ENCODE peak calls at places on chromosomes 12 and 14, in four cellular contexts. L, R, H and K are unnamed samples.

GRCh38 chr12:32896438-32897275 is at the start of gene PKP2:
- DNase-seq in L (peak; percentile 95), R (no peak), H (peak; percentile 95), K (no peak)

GRCh38 chr12:117514016-117514415 is 152.6 kb upstream of the NOS1 start:
- DNase-seq in L (no peak), H (no peak), R (no peak), K (no peak)

GRCh38 chr12:84599539-84599938 is 313.1 kb downstream of the SLC6A15 start:
- DNase-seq in R (peak; percentile 24), L (peak; percentile 77), H (no peak), K (no peak)

GRCh38 chr12:114869091-114869834 is 185.3 kb upstream of the TBX3 start:
- DNase-seq in H (no peak), R (peak; percentile 80), L (no peak), K (no peak)

GRCh38 chr12:56189918-56190694 is 823 bp upstream of the SMARCC2 start:
- DNase-seq in H (peak; percentile 93), L (peak; percentile 86), R (peak; percentile 90), K (peak; percentile 85)

GRCh38 chr14:78763746-78764145 is 593.6 kb downstream of the NRXN3 start:
- DNase-seq in R (no peak), H (no peak), L (no peak), K (no peak)

GRCh38 chr12:51907083-51907863 is at the start of gene ACVRL1:
- DNase-seq in L (no peak), R (peak; percentile 37), H (peak; percentile 73), K (no peak)

GRCh38 chr14:64717870-64718269 is 13.6 kb downstream of the PLEKHG3 start:
- DNase-seq in L (peak; percentile 72), R (no peak), H (peak; percentile 58), K (no peak)

DNA sequence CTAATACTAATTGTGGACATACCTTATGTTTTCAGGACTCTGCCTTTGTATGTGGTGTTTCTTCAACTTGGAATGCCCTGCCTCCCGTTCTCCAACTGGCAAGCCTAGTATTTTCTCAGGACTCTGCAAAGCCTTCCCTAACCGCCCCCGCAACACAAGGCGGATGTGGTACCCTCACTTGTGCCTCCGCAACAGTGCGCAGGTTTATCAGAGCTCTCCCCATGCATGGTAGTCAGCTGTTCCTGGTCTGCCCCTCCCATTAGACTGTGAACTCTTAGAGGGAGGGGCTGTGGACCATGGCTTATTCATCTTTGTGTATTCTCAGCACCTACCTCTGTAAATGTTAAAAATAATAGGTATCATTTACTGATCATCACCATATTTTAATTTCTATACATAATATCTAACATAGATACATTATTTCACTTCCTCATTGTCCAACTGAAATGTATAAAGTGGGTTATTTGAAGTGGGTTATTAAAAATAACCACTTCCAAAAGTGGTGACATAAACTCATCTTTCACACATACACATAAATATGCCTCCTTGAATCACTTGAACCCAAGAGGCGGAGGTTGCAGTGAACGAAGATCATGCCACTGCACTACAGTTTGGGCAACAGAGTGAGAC is 9.0 kb downstream of the LPAR5 start:
- DNase-seq in R (no peak), H (no peak), L (no peak), K (peak; percentile 92)
- H3K4me3 ChIP-seq in R (no peak overlapping the region), H (no peak overlapping the region), L (no peak overlapping the region), K (peak overlapping the region; percentile 66)

DNA sequence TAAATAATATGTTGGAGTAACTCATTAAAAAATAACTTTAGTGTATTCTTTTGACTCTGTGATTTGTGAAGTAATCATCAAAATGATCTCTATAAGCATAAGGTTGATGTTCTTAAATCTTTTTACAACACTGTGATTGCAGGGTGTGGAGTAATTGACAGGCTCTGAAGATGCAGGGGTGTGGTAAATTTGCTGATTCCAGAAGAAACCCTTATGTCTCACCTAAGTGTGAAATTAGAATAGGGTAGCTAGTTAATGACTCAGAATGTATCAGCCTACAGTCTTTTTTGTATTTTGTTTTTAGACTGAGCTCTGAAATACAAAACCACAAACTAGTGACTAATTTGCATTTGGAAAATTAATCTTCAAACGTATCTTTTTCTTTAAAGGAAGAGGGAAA is 5.9 kb downstream of the PRPF39 start:
- DNase-seq in L (peak; percentile 87), R (peak; percentile 15), H (no peak), K (no peak)
- H3K4me3 ChIP-seq in L (no peak overlapping the region), R (no peak overlapping the region), H (no peak overlapping the region), K (no peak overlapping the region)

GRCh38 chr14:35295845-35296161 is 3.6 kb downstream of the PSMA6 start:
- DNase-seq in L (no peak), R (no peak), H (no peak), K (no peak)
- H3K4me3 ChIP-seq in L (no peak overlapping the region), R (peak overlapping the region; percentile 20), H (no peak overlapping the region), K (no peak overlapping the region)

GRCh38 chr14:99747167-99747566 is 46.0 kb upstream of the EML1 start:
- DNase-seq in H (no peak), R (no peak), L (no peak), K (no peak)
- H3K4me3 ChIP-seq in H (no peak overlapping the region), R (no peak overlapping the region), L (no peak overlapping the region), K (no peak overlapping the region)

GRCh38 chr14:67539116-67539515 is 6.0 kb downstream of the PLEKHH1 start:
- DNase-seq in R (no peak), H (no peak), L (no peak), K (no peak)

GRCh38 chr14:67537736-67538135 is 4.6 kb downstream of the PLEKHH1 start:
- DNase-seq in H (no peak), R (no peak), L (no peak), K (no peak)

GRCh38 chr14:67544590-67544989 is 11.5 kb downstream of the PLEKHH1 start:
- DNase-seq in H (no peak), R (no peak), L (no peak), K (no peak)

GRCh38 chr14:67538501-67538900 is 5.4 kb downstream of the PLEKHH1 start:
- DNase-seq in R (no peak), L (peak; percentile 68), H (no peak), K (no peak)

DNA sequence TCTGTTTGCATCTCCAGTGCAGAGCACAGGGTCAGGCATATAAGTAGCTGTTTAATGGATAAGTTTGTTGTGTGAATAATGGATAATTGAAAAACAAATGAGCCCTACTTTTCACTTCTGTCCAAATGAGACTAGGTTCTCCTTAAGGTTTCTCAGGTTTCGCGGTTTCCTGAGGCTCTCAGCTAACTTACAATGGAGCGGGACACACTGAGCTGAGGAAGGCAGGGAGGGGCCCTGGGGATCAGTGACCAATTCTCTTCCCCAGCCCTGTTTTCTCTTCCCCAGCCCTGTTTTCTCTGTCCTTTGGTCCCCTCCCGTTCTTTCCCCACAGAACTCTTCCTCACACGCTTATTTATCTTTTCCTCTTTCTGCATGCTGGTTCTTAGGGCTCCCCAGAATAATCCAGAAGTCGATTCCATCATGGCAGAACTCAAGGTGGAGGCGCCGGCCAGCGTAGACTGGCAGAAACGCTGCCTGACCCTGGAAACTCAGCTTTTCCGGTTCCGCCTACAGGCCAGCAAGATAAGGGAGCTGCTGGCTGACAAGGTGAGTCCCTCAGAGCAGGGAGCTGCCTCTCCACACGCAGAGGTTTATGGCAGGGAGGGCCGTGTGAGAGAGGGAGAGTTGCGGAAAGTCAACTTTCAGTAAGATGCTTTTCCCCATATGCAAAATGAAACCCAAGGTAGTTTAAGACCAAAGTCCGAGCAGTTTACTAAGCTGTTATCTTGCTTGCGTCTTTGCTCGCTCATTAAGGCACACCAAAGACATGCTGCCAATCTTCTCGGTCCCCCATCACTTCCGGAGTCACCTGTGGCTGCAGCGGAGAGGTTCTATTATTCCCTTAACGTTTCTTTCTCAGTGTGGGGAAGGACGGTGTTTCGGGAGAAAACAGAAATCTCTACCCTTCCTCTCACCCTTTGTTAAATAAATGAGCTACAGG is 8.6 kb downstream of the PLEKHH1 start:
- DNase-seq in L (no peak), R (no peak), H (peak; percentile 87), K (no peak)
- H3K4me3 ChIP-seq in L (no peak overlapping the region), R (no peak overlapping the region), H (no peak overlapping the region), K (no peak overlapping the region)

GRCh38 chr12:108691995-108692808 is 39.1 kb downstream of the CORO1C start:
- DNase-seq in R (peak; percentile 48), H (peak; percentile 52), L (no peak), K (peak; percentile 45)
- H3K4me3 ChIP-seq in R (no peak overlapping the region), H (no peak overlapping the region), L (no peak overlapping the region), K (peak overlapping the region; percentile 33)

GRCh38 chr14:89418976-89419375 is 1.9 kb upstream of the FOXN3 start:
- DNase-seq in L (no peak), R (no peak), H (no peak), K (no peak)

GRCh38 chr14:89417111-89417468 is at the start of gene FOXN3:
- DNase-seq in H (peak; percentile 95), R (peak; percentile 96), L (peak; percentile 93), K (peak; percentile 86)

GRCh38 chr14:89417469-89418225 is 614 bp upstream of the FOXN3 start:
- DNase-seq in L (peak; percentile 69), R (peak; percentile 69), H (peak; percentile 74), K (peak; percentile 73)

GRCh38 chr14:89419973-89420482 is 3.0 kb upstream of the FOXN3 start:
- DNase-seq in H (no peak), R (no peak), L (no peak), K (no peak)

DNA sequence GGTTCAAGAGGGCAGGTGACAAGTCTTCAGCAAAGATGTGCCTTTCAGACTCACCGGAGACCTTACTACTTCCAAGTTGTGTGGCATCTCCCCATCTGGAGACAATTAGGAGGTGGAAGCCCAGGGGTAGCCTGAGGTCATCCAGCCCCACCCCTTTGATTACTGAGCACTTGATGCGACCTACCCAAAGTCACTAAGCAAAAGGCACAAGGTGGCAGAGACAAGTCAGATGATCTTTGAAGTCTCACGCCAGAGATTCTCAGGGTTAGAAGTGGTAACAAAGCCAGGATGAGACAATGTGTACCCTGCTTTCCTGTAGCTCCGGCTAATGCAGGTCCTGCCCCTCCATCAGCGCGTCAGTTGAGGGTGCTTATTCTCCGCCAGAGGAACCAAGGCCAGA is 1.4 kb upstream of the FOXN3 start:
- DNase-seq in H (no peak), R (peak; percentile 42), L (no peak), K (no peak)
- H3K4me3 ChIP-seq in H (no peak overlapping the region), R (no peak overlapping the region), L (peak overlapping the region; percentile 74), K (no peak overlapping the region)

GRCh38 chr12:25884024-25884919 is 74.2 kb upstream of the RASSF8 start:
- DNase-seq in H (no peak), L (no peak), R (no peak), K (no peak)
- H3K4me3 ChIP-seq in H (no peak overlapping the region), L (no peak overlapping the region), R (no peak overlapping the region), K (no peak overlapping the region)

GRCh38 chr12:81757731-81758325 is 1.3 kb downstream of the PPFIA2 start:
- DNase-seq in L (no peak), H (no peak), R (no peak), K (no peak)
- H3K4me3 ChIP-seq in L (no peak overlapping the region), H (no peak overlapping the region), R (peak overlapping the region; percentile 89), K (no peak overlapping the region)

GRCh38 chr12:119178544-119179334 is at the start of gene HSPB8:
- DNase-seq in H (peak; percentile 68), L (peak; percentile 28), R (peak; percentile 0), K (no peak)

GRCh38 chr12:119181202-119181601 is 2.5 kb downstream of the HSPB8 start:
- DNase-seq in L (no peak), R (no peak), H (no peak), K (no peak)

GRCh38 chr12:119179335-119180021 is 747 bp downstream of the HSPB8 start:
- DNase-seq in L (peak; percentile 40), R (no peak), H (no peak), K (no peak)

GRCh38 chr12:119181944-119182343 is 3.2 kb downstream of the HSPB8 start:
- DNase-seq in L (no peak), R (no peak), H (no peak), K (no peak)

GRCh38 chr12:119180380-119181040 is 1.8 kb downstream of the HSPB8 start:
- DNase-seq in L (peak; percentile 29), R (no peak), H (no peak), K (no peak)
- H3K4me3 ChIP-seq in L (peak overlapping the region; percentile 42), R (peak overlapping the region; percentile 85), H (no peak overlapping the region), K (no peak overlapping the region)